ENCODE peak calls at places on chromosomes 16 and 17, in ten cellular contexts. Y is tibial artery, R is endodermal cell, M is mammary epithelial cell, L is heart right ventricle, Q is right atrium auricular region, B is breast epithelium, X is testis, A is cardiac muscle cell, G is fibroblast of lung. E is an unnamed sample.

GRCh38 chr17:36525888-36526287 is 8.8 kb downstream of the MYO19 start:
- DNase-seq in Y (no peak), R (no peak), M (no peak), L (no peak), Q (peak; percentile 11), B (no peak), X (peak; percentile 6), A (no peak), G (no peak), E (no peak)

GRCh38 chr17:65531508-65532431 is 29.7 kb downstream of the AXIN2 start:
- DNase-seq in Y (peak; percentile 78), R (peak; percentile 82), M (no peak), L (peak; percentile 56), Q (peak; percentile 83), B (peak; percentile 55), X (peak; percentile 69), A (peak; percentile 97), G (peak; percentile 91), E (peak; percentile 60)

GRCh38 chr17:4607261-4607731 is 23.0 kb downstream of the SMTNL2 start:
- DNase-seq in Y (no peak), R (peak; percentile 53), M (no peak), L (no peak), Q (no peak), B (no peak), X (peak; percentile 77), A (peak; percentile 68), G (no peak), E (no peak)

GRCh38 chr17:9957244-9957643 is 52.2 kb upstream of the RCVRN start:
- DNase-seq in Y (no peak), R (no peak), M (no peak), L (no peak), Q (no peak), B (no peak), X (no peak), A (no peak), G (no peak), E (no peak)

GRCh38 chr17:72700226-72700625 is 392.3 kb downstream of the SLC39A11 start:
- DNase-seq in Y (no peak), R (no peak), M (no peak), L (no peak), Q (no peak), B (no peak), X (no peak), A (no peak), G (no peak), E (no peak)

GRCh38 chr17:45320349-45320930 is 3.6 kb upstream of the MAP3K14 start:
- DNase-seq in Y (no peak), R (no peak), M (peak; percentile 76), L (no peak), Q (no peak), B (no peak), X (no peak), A (no peak), G (peak; percentile 42), E (no peak)

GRCh38 chr16:49598386-49599170 is 225.0 kb downstream of the C16orf78 start:
- DNase-seq in Y (peak; percentile 38), R (peak; percentile 29), M (no peak), L (no peak), Q (peak; percentile 46), B (no peak), X (no peak), A (no peak), G (no peak), E (no peak)

GRCh38 chr17:67289174-67289876 is 44.3 kb upstream of the HELZ start:
- DNase-seq in Y (peak; percentile 88), R (peak; percentile 74), M (peak; percentile 6), L (peak; percentile 87), Q (peak; percentile 83), B (peak; percentile 50), X (peak; percentile 94), A (peak; percentile 98), G (peak; percentile 88), E (peak; percentile 90)

GRCh38 chr17:62892870-62893338 is 73.1 kb upstream of the TANC2 start:
- DNase-seq in Y (no peak), R (peak; percentile 67), M (peak; percentile 98), L (no peak), Q (peak; percentile 76), B (peak; percentile 71), X (no peak), A (peak; percentile 79), G (peak; percentile 71), E (peak; percentile 29)

GRCh38 chr16:3065069-3065741 is at the start of gene IL32:
- DNase-seq in Y (no peak), R (no peak), M (peak; percentile 84), L (peak; percentile 54), Q (peak; percentile 92), B (no peak), X (peak; percentile 83), A (peak; percentile 82), G (peak; percentile 57), E (peak; percentile 61)

GRCh38 chr17:64124609-64125008 is 5.3 kb downstream of the ERN1 start:
- DNase-seq in Y (no peak), R (no peak), M (no peak), L (no peak), Q (no peak), B (no peak), X (no peak), A (no peak), G (no peak), E (no peak)

GRCh38 chr17:44214896-44215295 is 4.6 kb downstream of the UBTF start:
- DNase-seq in Y (no peak), R (no peak), M (no peak), L (no peak), Q (no peak), B (no peak), X (no peak), A (no peak), G (no peak), E (no peak)

GRCh38 chr17:8072727-8073461 is 14.6 kb downstream of the ALOX12B start:
- DNase-seq in Y (no peak), R (peak; percentile 76), M (no peak), L (no peak), Q (no peak), B (no peak), X (no peak), A (no peak), G (no peak), E (no peak)

GRCh38 chr17:7111784-7112526 is 2.7 kb downstream of the ASGR2 start:
- DNase-seq in Y (no peak), R (no peak), M (no peak), L (no peak), Q (no peak), B (no peak), X (no peak), A (no peak), G (no peak), E (no peak)

GRCh38 chr16:8905168-8905762 is 23.1 kb downstream of the LITAFD start:
- DNase-seq in Y (no peak), R (no peak), M (no peak), L (no peak), Q (no peak), B (no peak), X (no peak), A (peak; percentile 59), G (peak; percentile 59), E (no peak)

GRCh38 chr17:10812674-10813073 is 8.8 kb upstream of the TMEM238L start:
- DNase-seq in Y (no peak), R (no peak), M (no peak), L (peak; percentile 69), Q (no peak), B (no peak), X (no peak), A (no peak), G (no peak), E (peak; percentile 55)

GRCh38 chr17:74206332-74206818 is 2.9 kb downstream of the RPL38 start:
- DNase-seq in Y (no peak), R (no peak), M (no peak), L (no peak), Q (no peak), B (no peak), X (peak; percentile 63), A (no peak), G (no peak), E (no peak)

GRCh38 chr16:64773638-64774037 is 348.2 kb downstream of the CDH11 start:
- DNase-seq in Y (no peak), R (no peak), M (no peak), L (no peak), Q (no peak), B (no peak), X (no peak), A (no peak), G (no peak), E (no peak)

GRCh38 chr17:28717578-28718316 is at the start of gene RAB34:
- DNase-seq in Y (peak; percentile 90), R (peak; percentile 99), M (peak; percentile 73), L (peak; percentile 74), Q (peak; percentile 86), B (peak; percentile 76), X (peak; percentile 71), A (peak; percentile 94), G (peak; percentile 92), E (peak; percentile 72)

GRCh38 chr16:22123146-22123545 is 30.8 kb downstream of the VWA3A start:
- DNase-seq in Y (peak; percentile 23), R (no peak), M (no peak), L (no peak), Q (no peak), B (no peak), X (no peak), A (no peak), G (no peak), E (no peak)
- TF ChIP-seq CTCF in Y (no peak), R (peak; percentile 69), M (peak; percentile 2), L (no peak), Q (no peak), B (no peak), X (no peak), A (no peak), G (no peak), E (no peak)

DNA sequence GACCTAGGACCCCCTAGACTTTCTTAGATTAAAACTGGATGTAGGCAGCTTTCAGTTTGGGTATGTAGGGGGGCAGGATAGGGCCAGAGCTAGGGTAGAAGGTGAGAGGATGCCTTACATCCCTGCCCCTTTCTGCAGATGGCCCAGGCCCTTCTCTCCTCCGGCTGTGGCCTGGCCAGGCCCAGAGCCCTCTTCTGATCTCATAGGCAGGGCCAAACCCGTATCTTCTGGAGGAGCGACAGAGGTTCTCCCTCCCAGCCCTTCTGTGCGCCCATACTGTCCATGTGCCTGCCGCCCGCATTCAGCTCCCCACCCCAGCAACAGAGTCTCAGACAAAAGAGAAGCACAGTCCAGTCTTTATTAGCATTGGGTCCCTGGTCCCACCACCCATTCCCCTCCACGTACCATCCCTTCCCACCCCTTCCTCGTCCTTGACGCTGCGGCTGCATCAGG is 2.0 kb upstream of the TSPOAP1 start:
- DNase-seq in Y (no peak), R (no peak), M (no peak), L (no peak), Q (no peak), B (no peak), X (no peak), A (no peak), G (no peak), E (peak; percentile 11)
- H3K4me3 ChIP-seq in Y (peak overlapping the region; percentile 42), R (no peak overlapping the region), M (no peak overlapping the region), L (peak overlapping the region; percentile 26), Q (peak overlapping the region; percentile 44), B (peak overlapping the region; percentile 49), X (peak overlapping the region; percentile 15), A (no peak overlapping the region), G (no peak overlapping the region), E (peak overlapping the region; percentile 55)

GRCh38 chr17:82952019-82952418 is 112.2 kb upstream of the ZNF750 start:
- DNase-seq in Y (peak; percentile 15), R (no peak), M (no peak), L (no peak), Q (no peak), B (no peak), X (peak; percentile 6), A (no peak), G (no peak), E (peak; percentile 5)
- H3K9me3 ChIP-seq in Y (no peaks in the 10 kb centered on the region), R (peaks cover 77% of the 10 kb centered on the region), M (peaks cover 50% of the 10 kb centered on the region), L (peaks cover 32% of the 10 kb centered on the region), Q (no peaks in the 10 kb centered on the region), B (peaks cover 20% of the 10 kb centered on the region), X (no peaks in the 10 kb centered on the region), A (no peaks in the 10 kb centered on the region), G (no peaks in the 10 kb centered on the region), E (peaks cover 53% of the 10 kb centered on the region)

GRCh38 chr17:78617371-78618061 is 40.3 kb upstream of the DNAH17 start:
- DNase-seq in Y (peak; percentile 68), R (no peak), M (no peak), L (no peak), Q (no peak), B (no peak), X (peak; percentile 31), A (no peak), G (no peak), E (no peak)
- TF ChIP-seq CTCF in Y (no peak), R (no peak), M (no peak), L (no peak), Q (no peak), B (no peak), X (no peak), A (no peak), G (no peak), E (no peak)